ENCODE peak calls at places on chromosomes 16 and 17, in six cellular contexts. P is GM12878, U is left ventricle myocardium inferior, F is neural progenitor cell, R is type B pancreatic cell, Q is upper lobe of left lung. S is an unnamed sample.

GRCh38 chr16:69720822-69721430 is 5.4 kb downstream of the NQO1 start:
- DNase-seq in U (no peak), P (no peak), F (no peak), Q (peak), R (peak), S (peak)

GRCh38 chr17:57662644-57663308 is 82.3 kb downstream of the CCDC182 start:
- DNase-seq in P (no peak), U (peak), F (peak), Q (peak), R (peak), S (peak)

GRCh38 chr16:8565498-8565897 is 24.8 kb downstream of the TMEM114 start:
- DNase-seq in Q (no peak), U (no peak), R (no peak), F (peak), P (no peak), S (no peak)

GRCh38 chr17:47087093-47087492 is 102.0 kb downstream of the CDC27 start:
- DNase-seq in F (no peak), U (no peak), Q (no peak), P (no peak), R (no peak), S (no peak)

GRCh38 chr16:78503501-78504110 is 404.2 kb downstream of the WWOX start:
- DNase-seq in Q (peak), R (no peak), F (peak), P (no peak), U (no peak), S (no peak)

GRCh38 chr16:86349338-86349900 is 160.9 kb upstream of the FOXF1 start:
- DNase-seq in P (no peak), U (no peak), F (no peak), Q (no peak), R (no peak), S (no peak)

GRCh38 chr16:17396762-17397498 is 73.8 kb downstream of the XYLT1 start:
- DNase-seq in R (no peak), U (no peak), Q (peak), P (no peak), F (no peak), S (no peak)

GRCh38 chr17:35612924-35613521 is 25.9 kb downstream of the AP2B1 start:
- DNase-seq in Q (no peak), U (no peak), R (no peak), P (no peak), F (peak), S (no peak)

GRCh38 chr17:6455321-6455705 is 11.1 kb downstream of the PIMREG start:
- DNase-seq in R (no peak), P (no peak), U (no peak), Q (no peak), F (peak), S (peak)

GRCh38 chr16:17784073-17784472 is 313.3 kb upstream of the XYLT1 start:
- DNase-seq in U (no peak), R (no peak), Q (no peak), P (no peak), F (peak), S (no peak)

GRCh38 chr16:15822957-15823356 is 33.9 kb downstream of the MYH11 start:
- DNase-seq in Q (no peak), F (no peak), R (no peak), P (no peak), U (no peak), S (peak)

GRCh38 chr17:73291260-73291801 is 20.5 kb downstream of the CDC42EP4 start:
- DNase-seq in P (peak), Q (peak), R (no peak), F (no peak), U (peak), S (peak)

GRCh38 chr17:82034371-82035011 is 3.0 kb downstream of the DCXR start:
- DNase-seq in R (no peak), U (no peak), P (no peak), F (peak), Q (no peak), S (no peak)

GRCh38 chr16:78122774-78123315 is 23.4 kb downstream of the WWOX start:
- DNase-seq in F (peak), Q (no peak), P (no peak), U (no peak), R (no peak), S (no peak)

GRCh38 chr17:53336281-53336680 is 486.4 kb upstream of the KIF2B start:
- DNase-seq in R (no peak), F (no peak), Q (no peak), U (no peak), P (no peak), S (no peak)

GRCh38 chr17:3475812-3476686 is at the start of gene ASPA:
- DNase-seq in F (no peak), U (no peak), Q (no peak), R (no peak), P (no peak), S (no peak)

GRCh38 chr17:15249487-15249886 is 15.6 kb downstream of the PMP22 start:
- DNase-seq in U (no peak), R (no peak), F (no peak), Q (no peak), P (no peak), S (no peak)

GRCh38 chr17:72383053-72383847 is 262.4 kb downstream of the SOX9 start:
- DNase-seq in P (no peak), Q (no peak), R (no peak), U (peak), F (peak), S (no peak)

GRCh38 chr17:57429966-57430365 is 173.6 kb downstream of the MSI2 start:
- DNase-seq in R (no peak), P (no peak), Q (no peak), U (no peak), F (no peak), S (no peak)

GRCh38 chr17:45430738-45431530 is 1.7 kb downstream of the ARHGAP27 start:
- DNase-seq in U (no peak), F (peak), Q (peak), P (no peak), R (no peak), S (peak)

GRCh38 chr17:41965694-41966375 is 760 bp upstream of the CNP start:
- DNase-seq in P (no peak), F (peak), U (peak), R (peak), Q (peak), S (peak)

GRCh38 chr17:77494664-77495435 is 354.1 kb downstream of the SEC14L1 start:
- DNase-seq in R (peak), U (peak), F (peak), P (no peak), Q (peak), S (peak)

GRCh38 chr16:65305588-65305987 is 183.7 kb upstream of the CDH11 start:
- DNase-seq in P (no peak), U (no peak), Q (no peak), F (no peak), R (no peak), S (no peak)

GRCh38 chr16:87263418-87264052 is 53.7 kb downstream of the C16orf95 start:
- DNase-seq in F (no peak), R (no peak), U (no peak), Q (no peak), P (no peak), S (peak)

GRCh38 chr16:78667675-78668074 is 568.2 kb downstream of the WWOX start:
- DNase-seq in P (no peak), U (no peak), R (no peak), F (no peak), Q (no peak), S (no peak)

GRCh38 chr17:60554377-60554788 is 28.3 kb upstream of the APPBP2 start:
- DNase-seq in R (no peak), F (no peak), Q (peak), P (no peak), U (no peak), S (peak)

GRCh38 chr17:15451681-15452080 is 15.7 kb downstream of the CDRT4 start:
- DNase-seq in U (no peak), R (no peak), Q (no peak), P (no peak), F (no peak), S (no peak)

GRCh38 chr17:40953876-40954275 is 12.9 kb downstream of the KRT39 start:
- DNase-seq in Q (no peak), U (no peak), R (no peak), F (no peak), P (no peak), S (no peak)

GRCh38 chr17:42438600-42439567 is 15.8 kb upstream of the CAVIN1 start:
- DNase-seq in F (no peak), Q (peak), R (no peak), P (no peak), U (no peak), S (no peak)

GRCh38 chr17:8673621-8674020 is 43.1 kb upstream of the MYH10 start:
- DNase-seq in F (no peak), P (no peak), U (no peak), R (no peak), Q (no peak), S (no peak)

GRCh38 chr17:78497115-78497540 is 80.1 kb downstream of the DNAH17 start:
- DNase-seq in P (no peak), Q (peak), U (peak), R (no peak), F (peak), S (peak)

GRCh38 chr16:82761236-82761635 is 134.5 kb downstream of the CDH13 start:
- DNase-seq in U (peak), F (no peak), R (no peak), Q (peak), P (no peak), S (no peak)

GRCh38 chr16:84286568-84287220 is 8.0 kb upstream of the WFDC1 start:
- DNase-seq in R (no peak), U (peak), Q (peak), P (no peak), F (no peak), S (peak)

GRCh38 chr17:57948555-57949420 is 6.4 kb downstream of the CUEDC1 start:
- DNase-seq in U (no peak), F (no peak), R (no peak), Q (peak), P (no peak), S (no peak)

GRCh38 chr17:19877546-19877945 is 9.8 kb upstream of the ULK2 start:
- DNase-seq in U (no peak), R (no peak), P (no peak), F (no peak), Q (no peak), S (no peak)

GRCh38 chr16:83975646-83976260 is 7.7 kb downstream of the NECAB2 start:
- DNase-seq in P (no peak), R (no peak), F (no peak), Q (no peak), U (no peak), S (no peak)

GRCh38 chr16:11698271-11698689 is 30.0 kb downstream of the SNN start:
- DNase-seq in U (no peak), Q (no peak), F (no peak), R (no peak), P (no peak), S (no peak)

GRCh38 chr17:4968166-4968915 is 724 bp upstream of the SPAG7 start:
- DNase-seq in Q (no peak), P (no peak), F (peak), U (no peak), R (no peak), S (peak)

GRCh38 chr17:50614471-50615051 is 20.1 kb upstream of the ABCC3 start:
- DNase-seq in P (no peak), U (no peak), Q (no peak), F (no peak), R (no peak), S (no peak)

S was measured in upper lobe of right lung.